ENCODE peak calls at places on chromosomes 4 and X, in seven cellular contexts. One of them, this sample, is unnamed.

GRCh38 chrX:41236629-41237028 is 97.3 kb upstream of the DDX3X start:
- DNase-seq in spleen: no peak
- DNase-seq in NB4: no peak
- DNase-seq in IMR-90: no peak
- DNase-seq in adrenal gland: no peak
- DNase-seq in body of pancreas: no peak
- DNase-seq in H54: no peak
- DNase-seq in this sample: no peak

GRCh38 chrX:41779941-41780340 is 56.0 kb downstream of the GPR82 start:
- DNase-seq in spleen: no peak
- DNase-seq in NB4: no peak
- DNase-seq in IMR-90: no peak
- DNase-seq in adrenal gland: no peak
- DNase-seq in body of pancreas: no peak
- DNase-seq in H54: no peak
- DNase-seq in this sample: no peak

GRCh38 chr4:109251396-109251795 is 51.1 kb downstream of the COL25A1 start:
- DNase-seq in spleen: no peak
- DNase-seq in NB4: no peak
- DNase-seq in IMR-90: no peak
- DNase-seq in adrenal gland: no peak
- DNase-seq in body of pancreas: no peak
- DNase-seq in H54: no peak
- DNase-seq in this sample: no peak

GRCh38 chr4:128635141-128635911 is 174.2 kb upstream of the JADE1 start:
- DNase-seq in spleen: no peak
- DNase-seq in NB4: no peak
- DNase-seq in IMR-90: peak; percentile 55
- DNase-seq in adrenal gland: no peak
- DNase-seq in body of pancreas: peak; percentile 95
- DNase-seq in H54: peak; percentile 44
- DNase-seq in this sample: no peak

GRCh38 chrX:43279341-43279808 is 376.7 kb upstream of the MAOA start:
- DNase-seq in spleen: no peak
- DNase-seq in NB4: no peak
- DNase-seq in IMR-90: no peak
- DNase-seq in adrenal gland: no peak
- DNase-seq in body of pancreas: no peak
- DNase-seq in H54: no peak
- DNase-seq in this sample: no peak

GRCh38 chr4:73189274-73189810 is 69.3 kb downstream of the ANKRD17 start:
- DNase-seq in spleen: no peak
- DNase-seq in NB4: no peak
- DNase-seq in IMR-90: peak; percentile 20
- DNase-seq in adrenal gland: no peak
- DNase-seq in body of pancreas: no peak
- DNase-seq in H54: no peak
- DNase-seq in this sample: no peak

GRCh38 chr4:46886711-46887110 is 22.3 kb downstream of the COX7B2 start:
- DNase-seq in spleen: no peak
- DNase-seq in NB4: peak; percentile 31
- DNase-seq in IMR-90: peak; percentile 39
- DNase-seq in adrenal gland: no peak
- DNase-seq in body of pancreas: no peak
- DNase-seq in H54: no peak
- DNase-seq in this sample: peak; percentile 25

GRCh38 chrX:152926923-152927322 is 29.1 kb downstream of the ZNF185 start:
- DNase-seq in spleen: no peak
- DNase-seq in NB4: no peak
- DNase-seq in IMR-90: peak; percentile 10
- DNase-seq in adrenal gland: no peak
- DNase-seq in body of pancreas: no peak
- DNase-seq in H54: no peak
- DNase-seq in this sample: peak; percentile 59

GRCh38 chrX:118272237-118272636 is 73.7 kb upstream of the WDR44 start:
- DNase-seq in spleen: no peak
- DNase-seq in NB4: no peak
- DNase-seq in IMR-90: peak; percentile 52
- DNase-seq in adrenal gland: no peak
- DNase-seq in body of pancreas: no peak
- DNase-seq in H54: no peak
- DNase-seq in this sample: peak; percentile 28

GRCh38 chrX:96684339-96685204 is at the start of gene DIAPH2:
- DNase-seq in spleen: peak; percentile 94
- DNase-seq in NB4: peak; percentile 89
- DNase-seq in IMR-90: peak; percentile 75
- DNase-seq in adrenal gland: peak; percentile 81
- DNase-seq in body of pancreas: peak; percentile 82
- DNase-seq in H54: peak; percentile 34
- DNase-seq in this sample: peak; percentile 67
- TF ChIP-seq POLR2A in spleen: no peak
- TF ChIP-seq POLR2A in NB4: peak; percentile 44
- TF ChIP-seq POLR2A in IMR-90: peak; percentile 38
- TF ChIP-seq POLR2A in adrenal gland: peak; percentile 34
- TF ChIP-seq POLR2A in body of pancreas: peak; percentile 62
- TF ChIP-seq POLR2A in H54: peak; percentile 16
- TF ChIP-seq POLR2A in this sample: no peak

GRCh38 chr4:70704333-70705145 is 16.2 kb downstream of the UTP3 start:
- DNase-seq in spleen: peak; percentile 95
- DNase-seq in NB4: peak; percentile 87
- DNase-seq in IMR-90: peak; percentile 67
- DNase-seq in adrenal gland: peak; percentile 83
- DNase-seq in body of pancreas: peak; percentile 83
- DNase-seq in H54: no peak
- DNase-seq in this sample: peak; percentile 73
- TF ChIP-seq POLR2A in spleen: no peak
- TF ChIP-seq POLR2A in NB4: peak; percentile 21
- TF ChIP-seq POLR2A in IMR-90: no peak
- TF ChIP-seq POLR2A in adrenal gland: peak; percentile 70
- TF ChIP-seq POLR2A in body of pancreas: peak; percentile 73
- TF ChIP-seq POLR2A in H54: peak; percentile 54
- TF ChIP-seq POLR2A in this sample: no peak

GRCh38 chr4:144627663-144628076 is 18.3 kb upstream of the HHIP start:
- DNase-seq in spleen: no peak
- DNase-seq in NB4: no peak
- DNase-seq in IMR-90: peak; percentile 73
- DNase-seq in adrenal gland: no peak
- DNase-seq in body of pancreas: no peak
- DNase-seq in H54: no peak
- DNase-seq in this sample: no peak
- TF ChIP-seq POLR2A in spleen: no peak
- TF ChIP-seq POLR2A in NB4: no peak
- TF ChIP-seq POLR2A in IMR-90: no peak
- TF ChIP-seq POLR2A in adrenal gland: no peak
- TF ChIP-seq POLR2A in body of pancreas: no peak
- TF ChIP-seq POLR2A in H54: no peak
- TF ChIP-seq POLR2A in this sample: no peak

GRCh38 chr4:140653718-140654515 is 85.2 kb upstream of the UCP1 start:
- DNase-seq in spleen: no peak
- DNase-seq in NB4: no peak
- DNase-seq in IMR-90: peak; percentile 49
- DNase-seq in adrenal gland: no peak
- DNase-seq in body of pancreas: no peak
- DNase-seq in H54: no peak
- DNase-seq in this sample: no peak
- TF ChIP-seq POLR2A in spleen: no peak
- TF ChIP-seq POLR2A in NB4: no peak
- TF ChIP-seq POLR2A in IMR-90: no peak
- TF ChIP-seq POLR2A in adrenal gland: no peak
- TF ChIP-seq POLR2A in body of pancreas: no peak
- TF ChIP-seq POLR2A in H54: no peak
- TF ChIP-seq POLR2A in this sample: no peak

DNA sequence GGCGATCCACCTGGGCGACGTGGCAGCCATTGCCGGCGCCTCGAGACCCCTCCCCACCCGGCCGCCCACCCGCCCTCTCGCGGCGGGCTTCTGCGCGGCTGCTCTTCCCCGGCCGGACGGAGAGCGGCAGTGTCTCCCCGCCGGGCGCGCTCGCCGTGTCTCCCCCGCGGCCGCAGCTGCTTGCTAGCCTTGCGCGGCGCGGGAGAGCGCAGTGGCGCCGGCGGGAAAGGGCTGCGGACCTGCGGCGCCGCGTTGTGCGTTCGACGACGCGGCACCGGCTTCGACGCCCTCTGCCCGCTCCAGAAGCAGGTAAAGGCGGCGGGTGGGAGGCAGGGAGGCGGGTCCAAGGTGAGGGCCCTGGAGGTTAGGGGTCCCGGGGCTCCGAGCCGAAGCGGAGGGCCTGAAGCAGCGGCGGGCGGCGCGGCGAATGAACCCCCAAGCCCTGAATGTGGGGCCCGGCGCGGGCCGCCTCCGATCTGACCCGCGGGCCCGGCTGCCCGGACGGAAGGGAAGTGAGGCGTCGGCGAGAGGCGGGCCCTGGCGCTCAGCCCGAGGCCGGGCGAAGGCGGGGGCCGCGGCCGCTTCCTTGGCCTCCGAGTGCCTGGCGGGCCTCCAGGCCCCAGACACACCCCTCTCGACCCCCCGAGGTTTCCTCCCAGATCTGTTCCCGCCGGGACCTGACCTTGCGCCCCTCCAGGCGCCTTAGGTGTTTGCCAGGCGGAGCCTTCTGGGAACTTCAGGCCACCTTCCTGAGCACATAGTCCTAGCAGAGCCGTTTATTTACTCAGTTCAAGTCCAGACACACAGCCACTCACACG is at the start of gene N4BP2:
- DNase-seq in spleen: peak; percentile 96
- DNase-seq in NB4: peak; percentile 94
- DNase-seq in IMR-90: peak; percentile 68
- DNase-seq in adrenal gland: peak; percentile 79
- DNase-seq in body of pancreas: peak; percentile 91
- DNase-seq in H54: peak; percentile 42
- DNase-seq in this sample: peak; percentile 86
- TF ChIP-seq POLR2A in spleen: peak; percentile 73
- TF ChIP-seq POLR2A in NB4: peak; percentile 42
- TF ChIP-seq POLR2A in IMR-90: peak; percentile 80
- TF ChIP-seq POLR2A in adrenal gland: peak; percentile 88
- TF ChIP-seq POLR2A in body of pancreas: peak; percentile 94
- TF ChIP-seq POLR2A in H54: peak; percentile 46
- TF ChIP-seq POLR2A in this sample: peak; percentile 83

DNA sequence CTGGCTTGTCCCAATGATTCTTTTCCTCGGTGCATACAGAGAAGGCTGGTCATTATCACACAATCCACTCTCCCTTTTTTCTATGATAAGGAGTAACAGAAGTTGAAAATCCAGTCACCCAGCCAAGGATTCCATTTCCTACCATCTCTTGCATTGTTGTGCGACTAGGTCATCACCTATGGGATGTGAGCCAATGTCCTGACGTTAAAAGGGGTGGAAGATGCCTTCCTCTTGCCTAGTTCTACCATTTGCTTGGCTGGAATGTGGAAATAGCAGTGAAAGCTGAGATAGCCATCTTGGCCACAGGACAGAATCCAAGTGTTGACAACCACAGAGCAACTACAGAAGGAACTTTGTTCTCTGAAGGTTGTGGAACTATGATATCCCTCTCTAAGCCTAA is 132.2 kb upstream of the KIT start:
- DNase-seq in spleen: no peak
- DNase-seq in NB4: no peak
- DNase-seq in IMR-90: peak; percentile 91
- DNase-seq in adrenal gland: peak; percentile 64
- DNase-seq in body of pancreas: no peak
- DNase-seq in H54: peak; percentile 30
- DNase-seq in this sample: no peak
- TF ChIP-seq POLR2A in spleen: no peak
- TF ChIP-seq POLR2A in NB4: no peak
- TF ChIP-seq POLR2A in IMR-90: no peak
- TF ChIP-seq POLR2A in adrenal gland: no peak
- TF ChIP-seq POLR2A in body of pancreas: no peak
- TF ChIP-seq POLR2A in H54: no peak
- TF ChIP-seq POLR2A in this sample: no peak

GRCh38 chr4:81471361-81472248 is at the start of gene RASGEF1B:
- DNase-seq in spleen: peak; percentile 98
- DNase-seq in NB4: peak; percentile 91
- DNase-seq in IMR-90: peak; percentile 62
- DNase-seq in adrenal gland: peak; percentile 85
- DNase-seq in body of pancreas: peak; percentile 86
- DNase-seq in H54: no peak
- DNase-seq in this sample: peak; percentile 93
- TF ChIP-seq POLR2A in spleen: peak; percentile 55
- TF ChIP-seq POLR2A in NB4: no peak
- TF ChIP-seq POLR2A in IMR-90: no peak
- TF ChIP-seq POLR2A in adrenal gland: peak; percentile 72
- TF ChIP-seq POLR2A in body of pancreas: peak; percentile 82
- TF ChIP-seq POLR2A in H54: no peak
- TF ChIP-seq POLR2A in this sample: peak; percentile 81

GRCh38 chr4:7041246-7041645 is 1.9 kb upstream of the TADA2B start:
- DNase-seq in spleen: peak; percentile 73
- DNase-seq in NB4: no peak
- DNase-seq in IMR-90: no peak
- DNase-seq in adrenal gland: no peak
- DNase-seq in body of pancreas: no peak
- DNase-seq in H54: no peak
- DNase-seq in this sample: no peak

GRCh38 chr4:7044415-7044930 is 1.3 kb downstream of the TADA2B start:
- DNase-seq in spleen: no peak
- DNase-seq in NB4: no peak
- DNase-seq in IMR-90: no peak
- DNase-seq in adrenal gland: peak; percentile 63
- DNase-seq in body of pancreas: peak; percentile 49
- DNase-seq in H54: no peak
- DNase-seq in this sample: no peak

GRCh38 chr4:7043521-7044414 is 596 bp downstream of the TADA2B start:
- DNase-seq in spleen: peak; percentile 94
- DNase-seq in NB4: peak; percentile 76
- DNase-seq in IMR-90: peak; percentile 38
- DNase-seq in adrenal gland: peak; percentile 64
- DNase-seq in body of pancreas: peak; percentile 58
- DNase-seq in H54: peak; percentile 65
- DNase-seq in this sample: peak; percentile 74

GRCh38 chr4:7041851-7042696 is 1.1 kb upstream of the TADA2B start:
- DNase-seq in spleen: peak; percentile 93
- DNase-seq in NB4: peak; percentile 86
- DNase-seq in IMR-90: peak; percentile 55
- DNase-seq in adrenal gland: peak; percentile 74
- DNase-seq in body of pancreas: peak; percentile 50
- DNase-seq in H54: peak; percentile 44
- DNase-seq in this sample: no peak

GRCh38 chr4:7042697-7043464 is at the start of gene TADA2B:
- DNase-seq in spleen: peak; percentile 98
- DNase-seq in NB4: peak; percentile 100
- DNase-seq in IMR-90: peak; percentile 97
- DNase-seq in adrenal gland: peak; percentile 97
- DNase-seq in body of pancreas: peak; percentile 98
- DNase-seq in H54: peak; percentile 96
- DNase-seq in this sample: peak; percentile 98
- TF ChIP-seq POLR2A in spleen: no peak
- TF ChIP-seq POLR2A in NB4: no peak
- TF ChIP-seq POLR2A in IMR-90: peak; percentile 67
- TF ChIP-seq POLR2A in adrenal gland: peak; percentile 19
- TF ChIP-seq POLR2A in body of pancreas: peak; percentile 38
- TF ChIP-seq POLR2A in H54: peak; percentile 60
- TF ChIP-seq POLR2A in this sample: no peak

GRCh38 chrX:65587616-65588526 is 53.3 kb upstream of the LAS1L start:
- DNase-seq in spleen: no peak
- DNase-seq in NB4: no peak
- DNase-seq in IMR-90: peak; percentile 49
- DNase-seq in adrenal gland: peak; percentile 71
- DNase-seq in body of pancreas: peak; percentile 62
- DNase-seq in H54: peak; percentile 45
- DNase-seq in this sample: peak; percentile 72
- TF ChIP-seq POLR2A in spleen: no peak
- TF ChIP-seq POLR2A in NB4: no peak
- TF ChIP-seq POLR2A in IMR-90: no peak
- TF ChIP-seq POLR2A in adrenal gland: no peak
- TF ChIP-seq POLR2A in body of pancreas: no peak
- TF ChIP-seq POLR2A in H54: no peak
- TF ChIP-seq POLR2A in this sample: peak; percentile 62